ENCODE peak calls at places on chromosomes 11 and 22, in four cellular contexts. O, T, P and R are unnamed samples.

GRCh38 chr11:16301462-16301861 is 54.9 kb downstream of the SOX6 start:
- DNase-seq in P (no peak), T (no peak), O (no peak), R (no peak)

GRCh38 chr11:42065199-42065598 is 605.7 kb upstream of the LRRC4C start:
- DNase-seq in O (no peak), P (no peak), T (no peak), R (no peak)

GRCh38 chr22:26383968-26384576 is 45.0 kb upstream of the ASPHD2 start:
- DNase-seq in O (no peak), T (no peak), P (no peak), R (no peak)

GRCh38 chr11:75475767-75476650 is 43.0 kb upstream of the KLHL35 start:
- DNase-seq in O (no peak), T (peak), P (no peak), R (no peak)

GRCh38 chr22:38230108-38230825 is 28.5 kb downstream of the MAFF start:
- DNase-seq in T (no peak), O (no peak), P (no peak), R (no peak)

GRCh38 chr11:17369685-17370243 is 18.2 kb downstream of the NCR3LG1 start:
- DNase-seq in T (no peak), O (no peak), P (no peak), R (no peak)

GRCh38 chr11:44949160-44950035 is 1.3 kb downstream of the TP53I11 start:
- DNase-seq in P (no peak), O (no peak), T (peak), R (no peak)

GRCh38 chr11:76491644-76492043 is 46.8 kb downstream of the EMSY start:
- DNase-seq in P (no peak), T (no peak), O (no peak), R (no peak)

GRCh38 chr11:44634401-44635281 is 69.2 kb downstream of the CD82 start:
- DNase-seq in P (no peak), T (peak), O (peak), R (no peak)

GRCh38 chr22:26735019-26735409 is 77.6 kb downstream of the MIAT start:
- DNase-seq in T (no peak), P (no peak), O (no peak), R (no peak)

GRCh38 chr11:95068549-95068948 is 1.8 kb downstream of the SRSF8 start:
- DNase-seq in P (peak), O (no peak), T (peak), R (peak)

GRCh38 chr11:5605849-5606248 is 9.4 kb downstream of the TRIM6 start:
- DNase-seq in T (peak), P (peak), O (peak), R (peak)

GRCh38 chr22:25091449-25091848 is 108.2 kb upstream of the CRYBB3 start:
- DNase-seq in O (no peak), T (no peak), P (no peak), R (no peak)

GRCh38 chr11:110219011-110219785 is 77.2 kb downstream of the RDX start:
- DNase-seq in P (no peak), T (no peak), O (no peak), R (no peak)

GRCh38 chr11:128208329-128209220 is 378.8 kb downstream of the ETS1 start:
- DNase-seq in O (peak), T (peak), P (peak), R (peak)

GRCh38 chr11:109795234-109795633 is 298.0 kb upstream of the ZC3H12C start:
- DNase-seq in P (no peak), O (no peak), T (no peak), R (no peak)

GRCh38 chr11:1391165-1392010 is 1.7 kb downstream of the BRSK2 start:
- DNase-seq in P (no peak), O (no peak), T (no peak), R (no peak)

GRCh38 chr11:69791266-69791665 is 16.1 kb upstream of the FGF4 start:
- DNase-seq in O (no peak), P (no peak), T (peak), R (peak)

GRCh38 chr11:45368697-45369096 is 82.6 kb upstream of the SYT13 start:
- DNase-seq in P (no peak), O (no peak), T (no peak), R (no peak)

GRCh38 chr11:47215366-47215925 is 672 bp downstream of the DDB2 start:
- DNase-seq in O (no peak), T (no peak), P (no peak), R (no peak)

GRCh38 chr11:102620858-102621561 is 4.1 kb downstream of the MMP20 start:
- DNase-seq in T (peak), O (peak), P (no peak), R (no peak)

GRCh38 chr22:42180349-42180842 is 49.8 kb upstream of the CYP2D6 start:
- DNase-seq in O (no peak), T (no peak), P (no peak), R (no peak)

GRCh38 chr11:95132956-95133355 is 43.3 kb downstream of the ENDOD1 start:
- DNase-seq in O (no peak), P (no peak), T (no peak), R (no peak)

GRCh38 chr11:71451596-71452353 is 1.2 kb upstream of the NADSYN1 start:
- DNase-seq in P (no peak), O (no peak), T (no peak), R (no peak)

GRCh38 chr22:31253949-31254348 is 38.3 kb downstream of the PIK3IP1 start:
- DNase-seq in O (no peak), T (no peak), P (no peak), R (no peak)

GRCh38 chr11:115886111-115886733 is 382.0 kb upstream of the CADM1 start:
- DNase-seq in P (no peak), O (no peak), T (no peak), R (no peak)

GRCh38 chr22:33063611-33064010 is 5.4 kb upstream of the SYN3 start:
- DNase-seq in O (no peak), P (no peak), T (no peak), R (no peak)

GRCh38 chr11:15826826-15827225 is 529.5 kb downstream of the SOX6 start:
- DNase-seq in T (peak), P (no peak), O (no peak), R (no peak)

GRCh38 chr11:2272946-2273280 is 2.5 kb upstream of the ASCL2 start:
- DNase-seq in O (no peak), P (no peak), T (no peak), R (no peak)

GRCh38 chr11:71310184-71310583 is 57.8 kb upstream of the SHANK2 start:
- DNase-seq in O (no peak), T (no peak), P (no peak), R (no peak)

GRCh38 chr11:117385906-117386305 is 58.3 kb downstream of the CEP164 start:
- DNase-seq in P (no peak), T (no peak), O (no peak), R (no peak)

GRCh38 chr22:33447733-33448132 is 389.6 kb upstream of the SYN3 start:
- DNase-seq in O (no peak), P (no peak), T (no peak), R (no peak)

GRCh38 chr22:48369789-48370507 is 1457.7 kb downstream of the BRD1 start:
- DNase-seq in P (no peak), O (no peak), T (no peak), R (no peak)

GRCh38 chr11:12182650-12183511 is 72.5 kb downstream of the MICAL2 start:
- DNase-seq in T (peak), O (peak), P (peak), R (peak)

DNA sequence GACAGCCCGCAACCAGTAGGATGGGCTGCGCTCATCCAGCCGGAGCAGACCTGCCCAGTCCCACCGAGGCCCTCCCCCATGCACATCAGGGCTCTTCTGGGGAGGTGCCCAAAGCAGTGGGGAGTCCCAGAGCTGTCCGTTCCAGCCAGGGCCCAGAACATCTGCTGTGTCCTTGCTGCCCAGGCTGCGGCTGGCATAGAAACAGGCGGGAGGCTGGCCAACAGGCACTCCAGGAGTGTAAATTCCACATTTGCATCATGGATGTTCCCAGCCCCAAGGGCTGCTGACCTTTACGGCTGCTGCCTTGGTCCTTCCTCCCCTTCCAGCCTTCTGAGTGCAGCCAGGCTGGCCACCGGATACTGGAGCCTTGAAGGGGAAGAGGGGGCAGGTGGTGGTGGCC is 30.0 kb upstream of the SYT7 start:
- DNase-seq in T (no peak), P (no peak), O (no peak), R (no peak)
- TF ChIP-seq CTCF in T (no peak), P (no peak), O (no peak), R (no peak)

GRCh38 chr11:36012410-36012809 is 68.5 kb downstream of the LDLRAD3 start:
- DNase-seq in P (no peak), O (no peak), T (peak), R (no peak)
- H3K4me3 ChIP-seq in P (no peak), O (no peak), T (no peak), R (no peak)

GRCh38 chr22:49550766-49551362 is 276.8 kb downstream of the BRD1 start:
- DNase-seq in O (no peak), P (no peak), T (no peak), R (no peak)
- TF ChIP-seq CTCF in O (no peak), P (no peak), T (no peak), R (no peak)

DNA sequence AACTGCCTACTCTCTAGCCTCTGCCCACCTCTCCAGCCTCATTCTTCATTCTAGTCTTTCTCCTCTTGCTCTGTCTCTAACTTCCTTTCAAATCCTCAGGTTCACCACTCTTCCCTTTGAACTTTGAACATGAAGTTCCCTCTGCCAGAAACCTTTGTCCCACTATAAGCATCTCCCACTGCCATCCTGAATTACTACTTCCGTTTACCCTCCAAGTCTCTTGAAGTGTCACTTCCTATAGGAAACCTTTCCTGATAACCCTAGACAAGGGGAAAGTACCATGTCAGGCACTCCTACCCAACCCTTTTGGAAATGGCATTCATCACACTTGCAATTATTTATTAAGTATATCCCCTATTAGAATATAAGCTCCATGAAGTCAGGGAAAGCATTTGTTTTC is 3.1 kb downstream of the RAB30 start:
- DNase-seq in T (no peak), O (no peak), P (no peak), R (no peak)
- H3K4me3 ChIP-seq in T (no peak), O (no peak), P (no peak), R (no peak)

GRCh38 chr22:23376256-23376655 is 195.9 kb downstream of the BCR start:
- DNase-seq in P (no peak), O (no peak), T (no peak), R (no peak)
- TF ChIP-seq CTCF in P (peak), O (peak), T (peak), R (peak)

GRCh38 chr11:66546966-66547661 is 411 bp downstream of the ACTN3 start:
- DNase-seq in O (no peak), T (no peak), P (no peak), R (no peak)
- H3K4me3 ChIP-seq in O (no peak), T (peak), P (no peak), R (no peak)

DNA sequence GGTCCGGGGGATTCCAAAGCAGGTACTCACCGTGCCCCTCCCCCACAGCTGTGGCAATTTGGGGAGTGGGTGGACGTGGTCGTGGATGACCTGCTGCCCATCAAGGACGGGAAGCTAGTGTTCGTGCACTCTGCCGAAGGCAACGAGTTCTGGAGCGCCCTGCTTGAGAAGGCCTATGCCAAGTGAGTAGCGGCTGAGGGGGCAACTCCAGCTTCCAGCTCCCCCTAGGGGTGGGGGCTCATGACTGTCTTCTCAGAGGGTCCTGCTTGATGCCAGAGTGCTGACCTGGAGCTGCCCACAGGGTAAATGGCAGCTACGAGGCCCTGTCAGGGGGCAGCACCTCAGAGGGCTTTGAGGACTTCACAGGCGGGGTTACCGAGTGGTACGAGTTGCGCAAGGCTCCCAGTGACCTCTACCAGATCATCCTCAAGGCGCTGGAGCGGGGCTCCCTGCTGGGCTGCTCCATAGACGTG is 4.2 kb downstream of the CAPN1 start:
- DNase-seq in P (no peak), T (no peak), O (no peak), R (no peak)
- TF ChIP-seq CTCF in P (no peak), T (peak), O (no peak), R (no peak)

GRCh38 chr22:21642584-21643448 is 714 bp downstream of the SDF2L1 start:
- DNase-seq in O (no peak), P (no peak), T (peak), R (no peak)

GRCh38 chr22:21641417-21641794 is 696 bp upstream of the SDF2L1 start:
- DNase-seq in T (no peak), O (no peak), P (no peak), R (no peak)

GRCh38 chr22:21639359-21639758 is 2.7 kb upstream of the SDF2L1 start:
- DNase-seq in T (no peak), P (no peak), O (no peak), R (no peak)

GRCh38 chr22:21641795-21642583 is at the start of gene SDF2L1:
- DNase-seq in T (peak), P (peak), O (peak), R (peak)

DNA sequence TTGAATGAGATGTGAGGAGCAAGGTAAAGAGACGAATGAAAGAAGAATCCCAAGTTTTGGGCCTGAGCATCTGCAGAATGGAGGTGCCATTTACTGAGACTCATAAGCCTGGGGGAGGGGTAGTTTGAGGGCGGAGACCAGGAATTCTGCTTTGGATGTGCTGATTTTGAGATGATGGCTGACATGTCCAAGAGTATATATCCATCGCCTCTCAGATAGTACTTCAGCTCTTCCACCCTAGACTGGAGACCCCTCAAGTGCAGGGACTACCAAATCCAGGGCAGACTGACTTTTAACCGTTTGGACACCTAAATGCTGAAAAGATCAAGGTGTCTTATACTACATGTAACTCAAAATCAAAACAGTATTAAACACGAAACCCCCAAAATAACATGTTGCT is 1.3 kb upstream of the SDF2L1 start:
- DNase-seq in P (no peak), T (no peak), O (no peak), R (no peak)
- H3K4me3 ChIP-seq in P (no peak), T (no peak), O (no peak), R (no peak)

GRCh38 chr11:13487661-13488030 is 8.2 kb downstream of the PTH start:
- DNase-seq in P (no peak), T (peak), O (no peak), R (no peak)

DNA sequence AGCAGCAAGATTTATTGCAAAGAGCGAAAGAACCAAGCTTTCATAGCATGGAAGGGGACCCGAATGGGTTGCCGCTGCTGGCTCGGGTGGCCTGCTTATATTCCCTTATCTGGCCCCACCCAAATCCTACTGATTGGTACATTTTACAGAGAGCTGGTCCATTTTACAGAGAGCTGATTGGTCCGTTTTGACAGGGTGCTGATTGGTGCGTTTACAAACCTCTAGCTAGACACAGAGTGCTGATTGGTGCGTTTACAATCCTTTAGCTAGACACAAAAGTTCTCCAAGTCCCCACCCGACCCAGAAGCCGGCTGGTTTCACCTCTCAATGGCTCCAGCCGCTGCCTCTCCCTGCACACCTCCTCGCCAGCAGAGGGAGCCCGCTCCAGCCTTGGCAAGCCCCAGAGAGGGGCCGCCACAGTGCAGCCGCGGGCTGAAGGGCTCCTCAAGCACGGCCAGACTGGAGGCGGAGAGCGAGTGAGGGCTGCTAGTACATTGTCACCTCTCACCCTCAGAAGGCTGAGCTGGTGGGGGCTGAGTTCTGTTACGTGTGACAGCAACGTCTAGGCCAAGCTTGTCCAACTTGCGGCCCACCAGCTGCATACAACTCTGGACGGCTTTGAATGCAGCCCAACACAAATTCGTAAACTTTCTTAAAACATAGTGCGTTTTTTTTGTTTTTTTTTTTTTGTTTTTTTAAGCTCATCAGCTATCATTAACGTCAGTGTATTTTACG is 8.7 kb downstream of the PTH start:
- DNase-seq in O (no peak), T (peak), P (no peak), R (no peak)
- TF ChIP-seq CTCF in O (peak), T (peak), P (peak), R (peak)

DNA sequence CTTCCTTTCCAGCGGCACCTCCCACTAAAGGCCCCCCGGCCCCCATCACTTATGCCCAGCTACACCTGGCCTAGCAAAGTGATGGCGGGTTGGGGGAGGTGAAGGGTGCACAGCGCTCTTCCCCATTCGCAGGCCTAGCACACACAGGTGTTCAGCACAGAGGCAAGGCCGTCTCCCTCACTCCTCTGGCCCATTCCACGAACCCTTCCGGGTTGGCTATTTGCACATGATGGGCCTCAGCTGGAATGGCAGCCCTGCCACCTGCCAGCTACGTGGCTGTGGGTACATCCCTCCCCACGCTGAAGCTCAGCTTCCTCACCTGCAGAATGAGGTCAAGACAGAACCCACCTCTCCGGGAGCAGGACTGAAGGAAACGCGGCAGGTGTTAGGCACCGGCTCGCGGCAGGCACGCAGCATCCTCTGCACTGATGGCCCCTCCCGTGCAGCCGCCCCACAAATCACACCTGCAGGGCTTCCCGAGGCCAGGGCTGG is 4.8 kb downstream of the KIAA0930 start:
- DNase-seq in P (no peak), T (no peak), O (no peak), R (no peak)
- H3K4me3 ChIP-seq in P (no peak), T (no peak), O (no peak), R (no peak)